ENCODE peak calls at places on chromosomes 7 and 10, in seven cellular contexts. W is GM23248, S is HCT116, D is PC-3, Y is PC-9, Q is hepatocyte, N is GM23338. H is an unnamed sample. For H3K9me2, the result is how much of the 10 kb centered on the place peaks cover.

GRCh38 chr7:110541962-110542361 is 549.0 kb upstream of the LRRN3 start:
- DNase-seq in W (no peak), D (peak), Q (no peak), Y (peak), S (no peak), N (no peak), H (no peak)

GRCh38 chr7:130904031-130904757 is 170.2 kb upstream of the KLF14 start:
- DNase-seq in Y (peak), N (no peak), S (peak), W (peak), D (peak), Q (peak), H (no peak)

GRCh38 chr7:40015790-40016296 is 65.8 kb downstream of the CDK13 start:
- DNase-seq in W (peak), D (peak), Y (no peak), S (no peak), Q (peak), N (no peak), H (no peak)

GRCh38 chr10:117718970-117719369 is 176.4 kb downstream of the EMX2 start:
- DNase-seq in N (no peak), D (no peak), S (no peak), W (no peak), Q (peak), Y (no peak), H (no peak)

GRCh38 chr7:151126500-151127137 is 40.3 kb downstream of the AGAP3 start:
- DNase-seq in Q (no peak), N (peak), S (no peak), Y (no peak), D (no peak), W (no peak), H (no peak)

GRCh38 chr7:26653430-26653911 is 210.9 kb downstream of the SKAP2 start:
- DNase-seq in W (no peak), Q (peak), S (no peak), N (no peak), Y (peak), D (peak), H (no peak)

GRCh38 chr7:121447191-121447920 is 51.2 kb upstream of the FAM3C start:
- DNase-seq in N (no peak), Y (no peak), W (peak), S (no peak), Q (no peak), D (no peak), H (no peak)

GRCh38 chr10:46228076-46229071 is 58.4 kb upstream of the ANTXRL start:
- DNase-seq in W (peak), Y (peak), Q (peak), S (peak), D (peak), N (peak), H (peak)

GRCh38 chr7:15174470-15174869 is 271.9 kb upstream of the DGKB start:
- DNase-seq in S (no peak), W (no peak), N (no peak), D (no peak), Q (no peak), Y (no peak), H (peak)

GRCh38 chr10:70268376-70268775 is 15.4 kb downstream of the NPFFR1 start:
- DNase-seq in S (no peak), W (no peak), Y (no peak), Q (no peak), N (no peak), D (no peak), H (no peak)

GRCh38 chr10:49302088-49302487 is 3.1 kb downstream of the C10orf71 start:
- DNase-seq in N (no peak), S (no peak), W (no peak), Q (no peak), D (no peak), Y (no peak), H (no peak)

GRCh38 chr7:132061931-132062330 is 505.5 kb upstream of the PODXL start:
- DNase-seq in Q (no peak), D (peak), W (peak), Y (no peak), S (no peak), N (no peak), H (no peak)

GRCh38 chr10:101780818-101781654 is 2.2 kb downstream of the NPM3 start:
- DNase-seq in S (peak), Q (peak), N (peak), W (peak), D (peak), Y (no peak), H (peak)

GRCh38 chr10:24462889-24463552 is 254.1 kb downstream of the KIAA1217 start:
- DNase-seq in D (peak), S (no peak), W (peak), Y (no peak), N (no peak), Q (no peak), H (no peak)

GRCh38 chr7:55963584-55964168 is 709 bp upstream of the NIPSNAP2 start:
- DNase-seq in S (no peak), Y (no peak), Q (no peak), N (no peak), D (no peak), W (no peak), H (no peak)

GRCh38 chr10:97078280-97079156 is 107.2 kb downstream of the SLIT1 start:
- DNase-seq in D (no peak), S (no peak), N (peak), W (no peak), Q (no peak), Y (no peak), H (no peak)

DNA sequence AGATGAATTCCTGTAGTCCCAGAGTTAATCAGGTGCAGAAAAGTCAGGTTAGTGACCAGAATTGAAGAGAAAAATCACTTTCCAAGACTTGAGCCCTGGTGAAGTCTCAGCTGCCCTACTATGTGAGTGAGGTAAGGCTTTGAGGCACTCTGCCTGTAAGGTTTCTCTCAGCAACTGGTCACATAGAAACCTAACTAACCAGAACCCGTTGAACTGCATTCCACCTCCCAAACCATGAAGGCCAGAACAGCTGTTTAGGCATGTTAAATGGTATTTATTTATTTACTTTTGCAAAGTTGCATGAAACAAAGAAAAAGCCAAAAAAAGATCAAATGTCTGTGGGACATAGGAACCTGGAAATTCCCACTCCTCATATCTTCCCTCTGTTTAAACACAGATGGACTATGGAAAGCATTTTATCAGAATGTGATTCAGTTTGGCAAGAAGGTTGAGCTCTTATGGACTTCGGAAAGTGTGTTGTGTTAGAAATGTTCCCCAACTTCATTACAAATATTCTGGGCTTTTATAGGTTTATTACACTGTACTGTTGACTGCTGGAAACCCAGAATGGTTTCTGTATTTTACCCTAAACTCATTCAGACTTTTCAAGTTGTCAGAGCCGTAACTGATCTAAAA is 12.8 kb upstream of the GPR85 start:
- DNase-seq in W (no peak), D (peak), S (no peak), N (peak), Q (no peak), Y (peak), H (no peak)
- H3K4me2 ChIP-seq in W (no peak), D (no peak), S (no peak), N (no peak), Q (peak), Y (peak), H (no peak)

GRCh38 chr7:5867060-5867459 is 13.5 kb upstream of the OCM start:
- DNase-seq in S (no peak), D (no peak), Y (no peak), W (no peak), Q (no peak), N (no peak), H (no peak)
- H3K9me2 ChIP-seq in S (under half), D (under half), Y (under half), W (under half), Q (under half), N (under half), H (under half)

DNA sequence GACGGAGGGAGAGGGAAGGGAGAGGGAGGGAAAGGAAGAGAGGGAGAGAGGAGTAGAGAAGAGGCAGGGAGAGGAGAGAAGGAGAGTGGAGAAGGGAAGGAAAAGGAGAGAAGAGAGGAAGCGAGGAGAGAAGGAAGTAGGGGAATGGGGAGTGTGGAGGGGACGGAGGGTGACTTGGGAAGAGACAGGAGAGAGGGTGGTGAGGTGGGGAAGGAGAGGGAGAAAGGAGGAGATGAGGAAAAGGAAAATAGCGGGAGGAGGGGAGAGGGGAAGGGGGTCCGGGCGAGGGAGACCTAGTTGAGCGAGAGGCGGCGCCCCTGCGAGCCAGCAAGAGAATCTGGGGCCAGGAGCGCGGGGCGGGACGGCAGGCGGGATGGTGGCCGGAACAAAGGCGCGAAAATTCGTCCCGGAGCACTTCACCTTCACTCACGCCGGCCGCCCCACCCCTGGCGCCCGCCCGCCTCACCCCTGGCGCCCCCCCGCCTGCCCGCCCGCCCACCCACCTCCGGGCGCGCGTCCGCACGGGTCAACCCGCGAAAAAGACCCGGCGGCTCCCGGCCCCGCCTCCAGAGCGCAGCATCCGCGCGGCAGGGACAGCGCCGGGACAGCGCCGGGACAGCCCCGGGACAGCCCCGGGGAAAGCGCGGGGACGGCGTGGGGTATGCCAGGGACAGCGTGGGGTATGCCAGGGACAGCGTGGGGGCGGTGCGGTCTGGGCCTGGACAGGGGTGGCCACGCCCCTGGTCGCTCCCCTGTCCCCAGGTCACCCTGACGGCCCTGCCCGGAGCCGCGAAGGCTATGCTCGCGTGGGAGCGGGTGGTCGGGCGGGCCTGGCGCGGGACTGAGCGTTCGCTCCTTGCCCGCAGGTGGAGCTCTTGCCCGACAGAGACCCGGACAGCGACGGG is 4.2 kb downstream of the VSTM2A start:
- DNase-seq in Q (peak), N (peak), W (no peak), D (peak), S (no peak), Y (no peak), H (peak)
- TF ChIP-seq EZH2 in Q (peak), N (no peak), W (no peak), D (no peak), S (no peak), Y (no peak), H (no peak)

GRCh38 chr10:34800624-34801023 is 14.5 kb downstream of the PARD3 start:
- DNase-seq in W (no peak), Y (no peak), N (no peak), S (no peak), Q (no peak), D (no peak), H (no peak)
- H3K4me2 ChIP-seq in W (no peak), Y (no peak), N (no peak), S (no peak), Q (peak), D (no peak), H (no peak)

H was measured in MM.1S.